ENCODE peak calls at places on chromosomes 7 and 10, in nine cellular contexts. L is Peyer's patch, B is kidney, T is gastrocnemius medialis, V is left ventricle myocardium inferior, M is stomach, G is HL-60, R is H9, K is brain microvascular endothelial cell. P is an unnamed sample.

GRCh38 chr7:28955723-28956607 is 2.2 kb downstream of the TRIL start:
- DNase-seq in L (peak), B (peak), T (peak), V (peak), M (peak), G (no peak), R (peak), K (no peak), P (peak)

GRCh38 chr7:20310963-20311742 is 19.5 kb upstream of the ITGB8 start:
- DNase-seq in L (no peak), B (no peak), T (no peak), V (no peak), M (no peak), G (no peak), R (no peak), K (peak), P (no peak)

GRCh38 chr7:119283353-119283752 is 989.6 kb upstream of the KCND2 start:
- DNase-seq in L (no peak), B (no peak), T (no peak), V (no peak), M (no peak), G (no peak), R (no peak), K (no peak), P (no peak)

GRCh38 chr10:73973427-73973826 is 24.5 kb upstream of the VCL start:
- DNase-seq in L (no peak), B (no peak), T (no peak), V (no peak), M (no peak), G (no peak), R (no peak), K (no peak), P (no peak)

GRCh38 chr10:11204355-11204879 is 186.7 kb downstream of the CELF2 start:
- DNase-seq in L (no peak), B (no peak), T (no peak), V (no peak), M (no peak), G (no peak), R (no peak), K (no peak), P (no peak)

GRCh38 chr7:112081778-112082177 is 124.4 kb downstream of the DOCK4 start:
- DNase-seq in L (peak), B (no peak), T (no peak), V (no peak), M (no peak), G (peak), R (no peak), K (no peak), P (peak)

GRCh38 chr10:69417542-69417941 is 824 bp upstream of the TACR2 start:
- DNase-seq in L (no peak), B (no peak), T (no peak), V (no peak), M (no peak), G (no peak), R (no peak), K (no peak), P (no peak)

GRCh38 chr10:100650693-100651092 is 94.7 kb upstream of the PAX2 start:
- DNase-seq in L (no peak), B (no peak), T (no peak), V (no peak), M (no peak), G (no peak), R (no peak), K (no peak), P (no peak)

GRCh38 chr10:26739087-26739631 is 41.7 kb downstream of the PDSS1 start:
- DNase-seq in L (no peak), B (no peak), T (no peak), V (no peak), M (no peak), G (no peak), R (no peak), K (no peak), P (no peak)

GRCh38 chr10:21976739-21977138 is 26.8 kb downstream of the DNAJC1 start:
- DNase-seq in L (no peak), B (no peak), T (no peak), V (no peak), M (no peak), G (no peak), R (peak), K (peak), P (no peak)
- TF ChIP-seq CTCF in L (no peak), B (no peak), T (no peak), V (no peak), M (no peak), G (no peak), R (no peak), K (no peak), P (no peak)

DNA sequence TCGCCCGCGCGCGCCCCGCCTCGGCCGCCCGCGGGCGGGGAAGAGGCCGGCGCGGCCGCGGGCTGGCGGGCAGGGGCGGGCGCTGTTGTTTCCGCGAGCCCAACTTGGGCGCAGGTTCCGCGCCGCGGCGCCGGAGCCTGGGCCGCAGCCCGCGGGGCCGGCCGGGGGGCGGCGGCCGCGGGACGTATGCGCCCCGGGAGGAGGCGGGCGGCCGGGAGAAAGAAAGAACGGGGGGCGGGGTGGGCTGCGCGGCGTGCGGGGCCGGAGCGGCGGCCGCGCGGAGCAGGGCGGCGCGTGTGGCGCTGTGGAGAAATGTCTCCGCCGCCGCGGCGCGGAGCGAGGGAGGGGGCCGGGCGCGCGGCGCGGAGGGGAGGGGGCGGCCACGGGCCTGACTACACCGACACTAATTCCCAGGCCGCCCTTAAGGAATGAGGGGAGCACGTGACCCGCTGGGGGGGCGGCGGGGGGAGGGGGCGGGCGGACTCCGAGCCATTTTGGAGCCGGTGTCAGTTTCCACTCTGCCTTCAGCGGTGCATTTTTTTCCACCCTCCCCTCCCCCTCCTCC is at the start of gene BMI1:
- DNase-seq in L (peak), B (peak), T (peak), V (peak), M (peak), G (no peak), R (peak), K (peak), P (peak)
- H3K27ac ChIP-seq in L (peak), B (peak), T (peak), V (peak), M (peak), G (peak), R (no peak), K (peak), P (peak)

GRCh38 chr10:77605466-77605865 is 32.1 kb downstream of the KCNMA1 start:
- DNase-seq in L (no peak), B (no peak), T (no peak), V (no peak), M (no peak), G (no peak), R (peak), K (no peak), P (no peak)
- TF ChIP-seq CTCF in L (peak), B (no peak), T (no peak), V (no peak), M (no peak), G (no peak), R (peak), K (peak), P (no peak)

DNA sequence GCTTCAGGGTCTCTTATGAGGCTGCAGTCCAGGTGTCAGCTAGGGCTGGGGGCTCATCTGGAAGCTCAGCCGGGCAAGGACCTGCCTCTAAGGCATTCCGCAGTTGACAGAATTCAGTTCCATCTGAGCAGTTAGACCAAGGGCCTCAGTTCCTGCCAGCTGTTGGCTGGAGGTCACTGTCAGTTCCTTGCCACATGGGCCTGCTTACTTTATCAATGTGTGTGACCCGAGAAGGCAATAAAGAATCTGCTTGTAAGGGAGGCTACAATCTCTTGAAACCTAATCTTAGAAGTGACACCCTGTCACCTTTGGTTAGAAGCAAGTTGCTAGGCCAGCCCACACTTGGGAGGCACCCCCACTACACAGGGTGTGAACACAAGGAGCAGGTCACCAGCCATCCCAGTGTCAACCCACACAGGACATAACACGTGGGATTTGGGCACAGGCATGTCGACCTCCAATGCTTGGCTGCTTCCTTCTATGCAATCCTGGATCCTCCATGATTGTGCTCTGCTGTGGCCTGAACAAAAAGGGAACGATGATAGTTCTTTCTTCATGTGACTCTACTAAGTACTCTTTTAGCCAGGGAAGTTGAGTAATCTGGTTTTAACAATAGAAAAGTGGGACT is 41.8 kb downstream of the MTURN start:
- DNase-seq in L (no peak), B (no peak), T (no peak), V (no peak), M (no peak), G (no peak), R (no peak), K (no peak), P (no peak)
- H3K27ac ChIP-seq in L (no peak), B (peak), T (peak), V (no peak), M (no peak), G (no peak), R (no peak), K (no peak), P (no peak)

DNA sequence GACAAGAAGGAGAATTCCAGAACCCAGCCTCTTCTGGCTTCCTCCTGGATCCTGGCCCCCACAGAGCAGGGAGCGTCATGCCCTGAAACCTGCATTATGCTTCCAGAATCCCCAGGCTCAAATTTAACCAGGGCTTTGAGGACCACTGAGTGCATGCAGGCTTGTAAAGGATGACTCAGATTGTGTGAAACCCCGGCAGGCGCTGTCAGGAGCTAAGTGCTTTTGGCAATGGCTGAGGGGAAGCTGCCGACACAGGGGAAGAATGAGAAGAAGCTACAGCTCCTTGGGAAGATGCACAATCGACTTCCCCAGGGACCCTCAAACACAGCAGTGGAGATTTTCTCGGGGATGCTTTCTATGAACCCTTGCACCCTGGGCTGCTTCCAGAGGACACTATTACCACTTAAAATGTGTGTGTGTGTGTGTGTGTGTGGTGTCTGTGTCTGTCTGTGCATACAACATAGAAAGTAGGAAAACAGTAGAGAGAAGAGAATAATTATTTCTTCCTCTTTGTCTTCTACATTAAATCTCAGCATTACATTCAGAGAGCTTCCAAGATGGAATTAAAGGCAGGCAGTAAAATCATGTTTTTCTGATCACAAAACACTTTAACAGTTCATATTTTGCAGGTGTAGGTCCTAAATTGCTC is 183.5 kb upstream of the INHBA start:
- DNase-seq in L (no peak), B (peak), T (peak), V (peak), M (no peak), G (no peak), R (no peak), K (peak), P (no peak)
- TF ChIP-seq CTCF in L (no peak), B (no peak), T (no peak), V (no peak), M (no peak), G (no peak), R (no peak), K (no peak), P (no peak)

DNA sequence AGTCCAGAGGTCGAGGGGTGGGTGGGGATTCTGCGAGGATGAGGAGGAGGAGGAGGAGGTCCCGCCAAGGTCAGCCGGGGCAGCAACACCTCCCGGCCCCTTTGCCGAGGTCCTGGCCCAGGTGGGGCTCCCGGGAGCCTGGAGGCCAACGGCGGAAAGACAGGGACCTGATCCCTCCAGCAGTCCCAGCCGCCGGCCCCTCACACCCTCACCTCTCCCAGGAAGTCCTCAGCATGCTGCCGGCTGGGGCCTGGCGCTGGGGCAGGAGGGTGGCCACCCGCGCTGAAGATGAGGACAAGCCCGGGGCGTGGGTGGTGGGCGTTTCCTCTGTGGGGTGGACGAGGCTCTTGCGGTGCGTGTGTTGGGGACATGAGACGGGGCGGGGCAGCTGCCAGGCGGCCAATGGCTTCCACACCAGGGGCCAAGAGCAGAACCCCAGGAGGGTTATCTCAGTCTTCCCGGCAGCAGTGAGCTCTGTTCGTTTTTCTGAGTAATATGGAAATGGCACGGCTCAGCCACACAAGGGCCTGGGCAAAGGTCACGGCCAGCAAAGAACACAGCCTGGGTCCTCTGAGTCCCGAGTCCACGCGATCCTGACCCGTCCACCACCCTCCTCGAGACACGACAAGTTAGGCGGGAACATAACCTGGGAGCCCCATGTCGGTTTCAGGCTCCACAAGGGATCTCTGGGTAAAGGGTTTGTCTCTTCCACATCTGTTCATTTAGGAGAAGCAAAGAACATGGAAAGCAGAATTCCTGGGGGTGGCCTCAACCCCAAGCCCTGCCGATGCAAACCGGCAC is 82.9 kb upstream of the PDGFA start:
- DNase-seq in L (peak), B (peak), T (no peak), V (no peak), M (no peak), G (no peak), R (no peak), K (no peak), P (no peak)
- H3K27ac ChIP-seq in L (peak), B (peak), T (peak), V (peak), M (peak), G (no peak), R (no peak), K (no peak), P (no peak)

DNA sequence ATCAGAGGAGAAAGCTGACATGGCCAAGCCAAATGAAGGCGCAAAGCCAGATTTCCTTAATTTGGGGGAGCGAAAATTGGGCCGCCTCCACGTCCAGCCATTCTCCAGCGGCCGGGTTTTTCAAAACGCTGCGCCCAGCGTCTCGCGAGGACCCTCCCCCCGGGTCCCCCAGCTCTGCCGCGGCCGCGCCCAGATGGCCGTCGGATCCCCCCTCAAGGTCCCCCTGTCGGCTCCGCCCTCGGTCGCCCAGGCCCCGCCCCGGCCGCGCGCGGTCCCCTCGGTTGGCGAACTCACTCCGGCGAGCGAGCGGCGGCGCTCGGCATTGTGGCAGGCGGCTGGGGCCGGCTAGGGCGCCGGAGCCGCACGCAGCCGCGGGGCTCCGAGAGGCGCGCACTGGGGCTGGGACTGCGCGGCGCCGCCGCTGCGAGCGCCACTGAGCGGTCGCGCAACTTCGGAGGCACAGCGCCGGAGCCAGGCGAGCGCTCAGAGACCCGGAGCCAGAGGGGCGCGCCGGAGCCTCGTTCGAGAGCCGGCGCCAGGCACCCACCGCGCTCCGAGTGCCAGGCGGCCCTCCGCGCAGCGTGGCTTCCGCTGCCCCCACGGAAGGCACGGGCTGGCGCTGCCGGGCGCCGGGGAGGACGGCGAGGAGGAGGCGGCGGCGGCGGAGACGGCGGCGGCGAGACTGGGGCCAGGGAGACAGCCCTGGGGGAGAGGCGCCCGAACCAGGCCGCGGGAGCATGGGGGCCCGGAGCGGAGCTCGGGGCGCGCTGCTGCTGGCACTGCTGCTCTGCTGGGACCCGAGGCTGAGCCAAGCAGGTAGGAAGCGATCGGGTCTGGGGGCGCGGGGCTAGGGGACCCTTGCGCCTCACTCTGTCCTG is at the start of gene UNC5B:
- DNase-seq in L (peak), B (peak), T (peak), V (peak), M (peak), G (peak), R (peak), K (peak), P (peak)
- TF ChIP-seq CTCF in L (peak), B (peak), T (peak), V (peak), M (no peak), G (no peak), R (peak), K (peak), P (no peak)

GRCh38 chr7:193538-194256 is 1.3 kb downstream of the FAM20C start:
- DNase-seq in L (no peak), B (peak), T (no peak), V (no peak), M (no peak), G (no peak), R (no peak), K (no peak), P (no peak)
- H3K27ac ChIP-seq in L (peak), B (peak), T (peak), V (peak), M (peak), G (no peak), R (no peak), K (peak), P (no peak)

GRCh38 chr7:73612598-73613269 is 11.6 kb downstream of the MLXIPL start:
- DNase-seq in L (peak), B (peak), T (peak), V (no peak), M (peak), G (no peak), R (no peak), K (peak), P (no peak)
- TF ChIP-seq CTCF in L (peak), B (peak), T (no peak), V (no peak), M (no peak), G (no peak), R (peak), K (peak), P (no peak)